ENCODE peak calls at places on chromosome 19, in six cellular contexts. A is colonic mucosa, C is aorta, Q is mesendoderm, O is GM23338, R is tibial nerve. D is an unnamed sample. For H3K4me1, the result is how much of the 10 kb centered on the place peaks cover.

GRCh38 chr19:2798733-2799132 is 13.4 kb downstream of the THOP1 start:
- DNase-seq in A (no peak), C (no peak), Q (peak), O (no peak), R (no peak), D (peak)

GRCh38 chr19:54434862-54435174 is 14.2 kb upstream of the LENG8 start:
- DNase-seq in A (no peak), C (no peak), Q (no peak), O (peak), R (no peak), D (no peak)

GRCh38 chr19:13840751-13841338 is 36.1 kb upstream of the NANOS3 start:
- DNase-seq in A (no peak), C (no peak), Q (no peak), O (no peak), R (no peak), D (no peak)

GRCh38 chr19:8702350-8702749 is 3.8 kb upstream of the ACTL9 start:
- DNase-seq in A (no peak), C (no peak), Q (no peak), O (no peak), R (no peak), D (no peak)

GRCh38 chr19:49487277-49488045 is at the start of gene RPL13A:
- DNase-seq in A (peak), C (peak), Q (peak), O (peak), R (peak), D (peak)

GRCh38 chr19:48333467-48334384 is 8.4 kb downstream of the EMP3 start:
- DNase-seq in A (peak), C (peak), Q (peak), O (peak), R (peak), D (peak)

GRCh38 chr19:18319591-18320135 is 3.2 kb downstream of the LSM4 start:
- DNase-seq in A (peak), C (peak), Q (no peak), O (no peak), R (no peak), D (no peak)

GRCh38 chr19:17931532-17932191 is 1.2 kb upstream of the CCDC124 start:
- DNase-seq in A (no peak), C (no peak), Q (peak), O (peak), R (no peak), D (no peak)

GRCh38 chr19:50721441-50722137 is 1.6 kb upstream of the CLEC11A start:
- DNase-seq in A (no peak), C (no peak), Q (no peak), O (no peak), R (no peak), D (no peak)

GRCh38 chr19:55502197-55502952 is 14.1 kb downstream of the SSC5D start:
- DNase-seq in A (no peak), C (no peak), Q (no peak), O (no peak), R (no peak), D (no peak)

GRCh38 chr19:7987084-7987768 is 18.2 kb downstream of the ELAVL1 start:
- DNase-seq in A (no peak), C (no peak), Q (no peak), O (no peak), R (no peak), D (no peak)

GRCh38 chr19:8451885-8452284 is 7.1 kb downstream of the HNRNPM start:
- DNase-seq in A (no peak), C (peak), Q (peak), O (no peak), R (no peak), D (no peak)

GRCh38 chr19:13764821-13765394 is 586 bp downstream of the MRI1 start:
- DNase-seq in A (no peak), C (no peak), Q (no peak), O (peak), R (no peak), D (no peak)

GRCh38 chr19:45528744-45529453 is 21.6 kb downstream of the VASP start:
- DNase-seq in A (peak), C (no peak), Q (peak), O (peak), R (no peak), D (no peak)

GRCh38 chr19:50661087-50661486 is 11.8 kb downstream of the C19orf81 start:
- DNase-seq in A (no peak), C (no peak), Q (no peak), O (no peak), R (no peak), D (no peak)

GRCh38 chr19:48833977-48834376 is 2.3 kb downstream of the HSD17B14 start:
- DNase-seq in A (no peak), C (no peak), Q (peak), O (peak), R (no peak), D (no peak)

GRCh38 chr19:13211426-13212308 is 61.5 kb downstream of the IER2 start:
- DNase-seq in A (no peak), C (no peak), Q (no peak), O (no peak), R (no peak), D (no peak)

GRCh38 chr19:46502891-46503290 is 7.2 kb upstream of the PNMA8B start:
- DNase-seq in A (no peak), C (no peak), Q (no peak), O (no peak), R (no peak), D (no peak)

GRCh38 chr19:6222884-6223283 is 56.9 kb downstream of the MLLT1 start:
- DNase-seq in A (no peak), C (no peak), Q (no peak), O (no peak), R (no peak), D (no peak)

GRCh38 chr19:33818426-33818825 is 21.8 kb downstream of the KCTD15 start:
- DNase-seq in A (no peak), C (peak), Q (no peak), O (no peak), R (no peak), D (no peak)

GRCh38 chr19:48745208-48745995 is 1.3 kb downstream of the IZUMO1 start:
- DNase-seq in A (peak), C (no peak), Q (peak), O (peak), R (no peak), D (peak)

GRCh38 chr19:11693505-11694499 is 44.9 kb downstream of the ZNF823 start:
- DNase-seq in A (peak), C (no peak), Q (peak), O (peak), R (no peak), D (no peak)

GRCh38 chr19:49596954-49597702 is 6.1 kb downstream of the PRR12 start:
- DNase-seq in A (no peak), C (no peak), Q (no peak), O (no peak), R (no peak), D (no peak)

GRCh38 chr19:55451163-55451521 is 8.0 kb upstream of the SHISA7 start:
- DNase-seq in A (no peak), C (no peak), Q (no peak), O (peak), R (no peak), D (no peak)

GRCh38 chr19:12672744-12673143 is 6.1 kb downstream of the WDR83 start:
- DNase-seq in A (no peak), C (no peak), Q (no peak), O (peak), R (no peak), D (no peak)

GRCh38 chr19:8321760-8322637 is 703 bp downstream of the RPS28 start:
- DNase-seq in A (no peak), C (peak), Q (no peak), O (no peak), R (no peak), D (no peak)

GRCh38 chr19:28634031-28634328 is 579.0 kb downstream of the UQCRFS1 start:
- DNase-seq in A (no peak), C (no peak), Q (no peak), O (no peak), R (no peak), D (no peak)

GRCh38 chr19:47351545-47351944 is 2.4 kb downstream of the DHX34 start:
- DNase-seq in A (no peak), C (no peak), Q (peak), O (peak), R (no peak), D (no peak)

GRCh38 chr19:13095393-13095784 is 7.3 kb downstream of the LYL1 start:
- DNase-seq in A (no peak), C (peak), Q (peak), O (peak), R (no peak), D (no peak)

GRCh38 chr19:3670258-3670795 is 29.9 kb downstream of the PIP5K1C start:
- DNase-seq in A (peak), C (peak), Q (peak), O (no peak), R (peak), D (peak)

GRCh38 chr19:56823956-56824355 is 16.6 kb downstream of the PEG3 start:
- DNase-seq in A (no peak), C (no peak), Q (no peak), O (no peak), R (no peak), D (no peak)

GRCh38 chr19:13872695-13873389 is 4.1 kb upstream of the NANOS3 start:
- DNase-seq in A (peak), C (no peak), Q (peak), O (peak), R (no peak), D (no peak)

GRCh38 chr19:3852614-3853254 is 16.1 kb downstream of the ZFR2 start:
- DNase-seq in A (peak), C (no peak), Q (peak), O (no peak), R (no peak), D (no peak)

GRCh38 chr19:11814707-11815050 is 606 bp downstream of the ZNF440 start:
- DNase-seq in A (peak), C (no peak), Q (peak), O (peak), R (no peak), D (no peak)

GRCh38 chr19:18809149-18809978 is 18.3 kb upstream of the COMP start:
- DNase-seq in A (peak), C (peak), Q (no peak), O (no peak), R (peak), D (peak)

DNA sequence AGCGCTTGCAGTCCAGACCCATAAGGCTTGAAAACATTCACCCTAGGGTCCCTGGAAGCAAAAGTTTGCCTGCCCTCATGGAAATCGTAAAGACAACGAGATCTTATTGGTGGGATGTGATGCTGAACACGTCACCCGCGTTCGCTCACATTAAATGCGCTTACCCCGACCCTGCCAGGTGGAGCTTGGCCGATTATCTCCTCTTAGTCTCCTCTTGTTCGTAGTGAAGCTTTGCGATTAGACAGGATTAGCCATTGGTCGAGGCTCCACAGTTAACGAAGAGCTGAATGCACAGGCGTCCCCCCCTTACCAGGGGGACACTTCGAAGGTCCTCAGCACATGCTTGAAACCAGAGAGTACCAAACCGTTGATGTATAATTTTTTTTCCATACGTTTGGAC is 16.0 kb upstream of the KDM4B start:
- DNase-seq in A (no peak), C (no peak), Q (no peak), O (no peak), R (no peak), D (no peak)
- H3K4me1 ChIP-seq in A (under half), C (under half), Q (under half), O (under half), R (under half), D (under half)

DNA sequence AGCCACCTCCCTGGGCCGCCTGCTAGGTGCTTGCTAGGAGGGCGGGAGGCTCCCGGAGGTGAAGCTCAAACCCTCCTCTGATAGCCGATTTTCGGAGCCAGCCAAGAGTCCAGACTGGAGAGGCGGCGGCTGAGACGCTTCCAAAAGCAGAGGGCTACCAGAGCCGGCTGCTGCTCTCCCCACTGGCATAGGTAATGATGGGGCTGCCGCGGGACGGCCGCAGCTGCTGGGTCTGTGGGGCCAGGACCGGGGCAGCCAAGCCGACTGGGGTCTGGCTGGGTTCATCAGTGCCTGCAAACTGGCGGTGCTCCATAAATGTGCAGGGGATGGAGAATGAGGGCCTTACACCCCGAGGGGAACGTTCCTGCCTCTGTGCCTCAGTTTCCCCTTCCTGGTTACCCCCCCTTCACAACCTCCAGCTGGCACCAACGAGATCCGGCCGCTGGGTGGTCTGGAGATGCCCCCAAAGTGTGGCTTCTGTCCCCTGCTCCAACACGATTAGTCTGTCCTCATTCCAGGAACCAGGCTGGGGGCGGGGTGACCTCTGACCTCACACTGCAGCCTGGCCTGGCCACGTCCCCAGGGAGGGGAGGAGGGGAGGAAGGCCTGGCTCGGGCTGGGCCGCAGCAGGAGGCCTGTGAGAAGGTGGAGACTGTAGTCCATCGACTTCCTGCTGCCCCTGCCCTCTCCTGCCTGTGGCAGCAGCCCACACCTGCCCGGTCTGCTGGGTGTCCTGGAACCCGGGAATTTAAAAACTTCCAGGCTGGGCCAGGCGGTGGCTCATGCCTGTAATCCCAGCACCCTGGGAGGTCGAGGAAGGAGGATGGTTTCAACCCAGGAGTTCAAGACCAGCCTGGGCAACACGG is 3.8 kb upstream of the WDR18 start:
- DNase-seq in A (no peak), C (no peak), Q (peak), O (peak), R (no peak), D (no peak)
- H3K27ac ChIP-seq in A (no peak), C (no peak), Q (peak), O (peak), R (no peak), D (no peak)

DNA sequence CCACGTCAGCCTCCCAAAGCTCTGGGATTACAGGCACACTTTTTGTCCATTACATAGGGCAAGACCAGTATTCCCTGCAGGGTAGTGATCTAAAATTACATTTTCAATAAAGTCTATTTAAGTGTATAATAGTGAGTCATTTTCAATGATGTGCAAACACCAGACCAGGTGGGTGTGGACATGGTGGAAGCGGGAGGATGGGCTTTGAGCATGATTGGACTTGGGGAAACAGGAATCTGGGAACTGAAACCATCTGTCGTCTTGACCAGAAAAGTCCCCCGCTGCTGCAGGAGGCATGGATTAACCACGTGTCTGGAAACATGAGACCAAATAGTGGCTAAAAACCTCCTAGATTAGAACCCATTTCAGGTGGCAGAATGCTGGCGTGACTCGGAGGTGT is 4.9 kb downstream of the FXYD3 start:
- DNase-seq in A (peak), C (no peak), Q (no peak), O (no peak), R (no peak), D (no peak)
- H3K4me1 ChIP-seq in A (under half), C (under half), Q (under half), O (under half), R (under half), D (under half)

GRCh38 chr19:52725528-52725961 is 9.3 kb downstream of the ZNF611 start:
- DNase-seq in A (no peak), C (no peak), Q (no peak), O (no peak), R (no peak), D (no peak)
- H3K27ac ChIP-seq in A (no peak), C (no peak), Q (peak), O (no peak), R (no peak), D (no peak)

DNA sequence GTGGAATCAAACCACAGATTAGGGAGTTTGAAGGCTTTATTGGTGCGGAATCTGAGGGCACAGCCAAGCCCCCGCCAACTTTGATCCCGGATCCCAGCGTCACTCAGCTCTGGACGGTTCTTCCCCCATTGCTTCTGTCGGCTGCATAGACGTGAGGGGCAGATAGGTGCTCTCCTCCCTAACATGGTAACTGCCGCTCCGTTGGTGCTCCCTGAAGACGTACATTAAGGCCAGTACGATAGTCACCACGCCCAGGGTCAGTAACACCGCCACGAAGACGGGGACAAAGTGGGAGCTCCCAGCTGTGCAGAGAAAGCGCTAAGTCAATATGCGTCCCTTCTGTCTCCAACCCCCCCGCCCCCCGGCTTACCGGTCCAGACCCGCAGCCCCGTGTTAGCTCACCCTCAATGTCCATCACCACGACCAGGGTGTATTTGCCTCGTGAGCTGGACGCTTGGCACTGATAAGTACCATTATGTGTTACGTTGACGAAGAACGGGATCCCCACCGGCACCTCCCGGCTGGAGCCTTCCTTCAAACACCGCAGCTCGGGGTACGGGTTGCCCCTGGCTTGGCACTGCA is 520 bp upstream of the RAVER1 start:
- DNase-seq in A (no peak), C (no peak), Q (no peak), O (no peak), R (no peak), D (no peak)
- H3K4me1 ChIP-seq in A (under half), C (under half), Q (under half), O (under half), R (under half), D (under half)

GRCh38 chr19:40599331-40600085 is 1.7 kb upstream of the LTBP4 start:
- DNase-seq in A (no peak), C (peak), Q (no peak), O (peak), R (no peak), D (no peak)

GRCh38 chr19:40598121-40598917 is 2.9 kb upstream of the LTBP4 start:
- DNase-seq in A (peak), C (peak), Q (peak), O (peak), R (peak), D (peak)

GRCh38 chr19:40596608-40597328 is 4.4 kb upstream of the LTBP4 start:
- DNase-seq in A (peak), C (peak), Q (no peak), O (peak), R (no peak), D (no peak)

GRCh38 chr19:40598918-40599307 is 2.3 kb upstream of the LTBP4 start:
- DNase-seq in A (no peak), C (no peak), Q (no peak), O (no peak), R (no peak), D (no peak)

GRCh38 chr19:40597329-40597838 is 3.8 kb upstream of the LTBP4 start:
- DNase-seq in A (no peak), C (no peak), Q (no peak), O (no peak), R (no peak), D (no peak)
- H3K27ac ChIP-seq in A (no peak), C (no peak), Q (no peak), O (no peak), R (peak), D (no peak)

GRCh38 chr19:22088541-22089144 is 36.4 kb downstream of the ZNF257 start:
- DNase-seq in A (no peak), C (no peak), Q (no peak), O (no peak), R (no peak), D (no peak)
- H3K4me1 ChIP-seq in A (under half), C (under half), Q (under half), O (under half), R (under half), D (under half)